ENCODE peak calls at places on chromosomes 4 and X, in four cellular contexts. One of them, this sample, is unnamed.
A peak's percentile ranks its signal among the peaks of the same experiment; 100 is the strongest.

GRCh38 chrX:16267431-16267830 is 100.2 kb downstream of the MAGEB17 start:
- DNase-seq in upper lobe of right lung: no peak
- DNase-seq in heart right ventricle: no peak
- DNase-seq in breast epithelium: no peak
- DNase-seq in this sample: no peak

GRCh38 chrX:57329008-57329407 is 42.5 kb downstream of the FAAH2 start:
- DNase-seq in breast epithelium: no peak
- DNase-seq in heart right ventricle: no peak
- DNase-seq in upper lobe of right lung: no peak
- DNase-seq in this sample: no peak

GRCh38 chr4:52199574-52200338 is 148.7 kb downstream of the SPATA18 start:
- DNase-seq in breast epithelium: no peak
- DNase-seq in upper lobe of right lung: no peak
- DNase-seq in heart right ventricle: no peak
- DNase-seq in this sample: no peak

GRCh38 chr4:66820681-66821080 is 724.6 kb downstream of the CENPC start:
- DNase-seq in upper lobe of right lung: no peak
- DNase-seq in heart right ventricle: no peak
- DNase-seq in breast epithelium: no peak
- DNase-seq in this sample: no peak

GRCh38 chr4:174633399-174633798 is 111.1 kb upstream of the HPGD start:
- DNase-seq in upper lobe of right lung: no peak
- DNase-seq in heart right ventricle: no peak
- DNase-seq in breast epithelium: no peak
- DNase-seq in this sample: no peak

GRCh38 chrX:114841051-114841450 is 176.4 kb downstream of the IL13RA2 start:
- DNase-seq in breast epithelium: no peak
- DNase-seq in upper lobe of right lung: no peak
- DNase-seq in heart right ventricle: no peak
- DNase-seq in this sample: no peak

GRCh38 chrX:129524250-129524850 is 1.1 kb upstream of the SMARCA1 start:
- DNase-seq in breast epithelium: no peak
- DNase-seq in upper lobe of right lung: no peak
- DNase-seq in heart right ventricle: no peak
- DNase-seq in this sample: no peak

GRCh38 chr4:155602351-155603140 is 64.1 kb upstream of the GUCY1A1 start:
- DNase-seq in upper lobe of right lung: no peak
- DNase-seq in breast epithelium: no peak
- DNase-seq in heart right ventricle: no peak
- DNase-seq in this sample: no peak

GRCh38 chrX:68419934-68420333 is 13.4 kb downstream of the OPHN1 start:
- DNase-seq in upper lobe of right lung: no peak
- DNase-seq in breast epithelium: no peak
- DNase-seq in heart right ventricle: no peak
- DNase-seq in this sample: no peak

GRCh38 chrX:71910526-71911022 is at the start of gene NHSL2:
- DNase-seq in upper lobe of right lung: no peak
- DNase-seq in breast epithelium: no peak
- DNase-seq in heart right ventricle: peak; percentile 34
- DNase-seq in this sample: peak; percentile 78

GRCh38 chr4:139515531-139515958 is 40.5 kb downstream of the SETD7 start:
- DNase-seq in heart right ventricle: no peak
- DNase-seq in upper lobe of right lung: no peak
- DNase-seq in breast epithelium: no peak
- DNase-seq in this sample: no peak

GRCh38 chrX:70174754-70175153 is 2.5 kb upstream of the DGAT2L6 start:
- DNase-seq in breast epithelium: no peak
- DNase-seq in upper lobe of right lung: no peak
- DNase-seq in heart right ventricle: no peak
- DNase-seq in this sample: no peak

GRCh38 chrX:70169281-70169680 is 8.0 kb upstream of the DGAT2L6 start:
- DNase-seq in breast epithelium: no peak
- DNase-seq in heart right ventricle: no peak
- DNase-seq in upper lobe of right lung: no peak
- DNase-seq in this sample: no peak

GRCh38 chrX:70172964-70173363 is 4.3 kb upstream of the DGAT2L6 start:
- DNase-seq in upper lobe of right lung: no peak
- DNase-seq in breast epithelium: no peak
- DNase-seq in heart right ventricle: no peak
- DNase-seq in this sample: no peak

GRCh38 chrX:70172226-70172625 is 5.1 kb upstream of the DGAT2L6 start:
- DNase-seq in heart right ventricle: no peak
- DNase-seq in upper lobe of right lung: no peak
- DNase-seq in breast epithelium: no peak
- DNase-seq in this sample: no peak

DNA sequence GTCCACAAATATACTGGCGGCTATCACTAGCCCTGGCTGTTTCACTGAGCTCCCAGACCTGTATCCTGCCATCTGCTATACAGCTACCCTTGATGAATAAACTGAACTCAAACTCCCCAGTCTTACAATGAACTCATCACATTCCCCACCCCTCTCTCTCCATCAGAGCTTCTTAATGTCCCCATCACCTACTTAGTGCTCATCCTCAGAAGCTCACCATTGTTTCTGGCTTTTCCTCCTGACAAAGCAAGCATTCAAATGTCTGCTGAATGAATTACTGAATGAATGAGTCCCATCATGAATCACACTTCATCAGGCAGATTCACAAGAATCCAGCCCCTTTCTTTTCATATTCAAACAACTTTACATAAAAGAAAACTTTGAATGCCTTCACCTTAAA is 5.6 kb upstream of the DGAT2L6 start:
- DNase-seq in breast epithelium: no peak
- DNase-seq in upper lobe of right lung: no peak
- DNase-seq in heart right ventricle: no peak
- DNase-seq in this sample: no peak
- H3K9me3 ChIP-seq in breast epithelium: no peaks in the 10 kb centered on the region
- H3K9me3 ChIP-seq in upper lobe of right lung: no peaks in the 10 kb centered on the region
- H3K9me3 ChIP-seq in heart right ventricle: no peaks in the 10 kb centered on the region
- H3K9me3 ChIP-seq in this sample: no peaks in the 10 kb centered on the region

GRCh38 chr4:6606465-6607235 is 31.7 kb downstream of the MAN2B2 start:
- DNase-seq in breast epithelium: no peak
- DNase-seq in upper lobe of right lung: no peak
- DNase-seq in heart right ventricle: no peak
- DNase-seq in this sample: no peak
- H3K4me1 ChIP-seq in breast epithelium: no peaks in the 10 kb centered on the region
- H3K4me1 ChIP-seq in upper lobe of right lung: no peaks in the 10 kb centered on the region
- H3K4me1 ChIP-seq in heart right ventricle: no peaks in the 10 kb centered on the region
- H3K4me1 ChIP-seq in this sample: no peaks in the 10 kb centered on the region

GRCh38 chr4:137638934-137639333 is 106.6 kb upstream of the PCDH18 start:
- DNase-seq in breast epithelium: no peak
- DNase-seq in heart right ventricle: no peak
- DNase-seq in upper lobe of right lung: no peak
- DNase-seq in this sample: no peak

GRCh38 chr4:137631605-137632004 is 99.3 kb upstream of the PCDH18 start:
- DNase-seq in upper lobe of right lung: no peak
- DNase-seq in heart right ventricle: no peak
- DNase-seq in breast epithelium: no peak
- DNase-seq in this sample: no peak

GRCh38 chr4:137632842-137633241 is 100.5 kb upstream of the PCDH18 start:
- DNase-seq in breast epithelium: no peak
- DNase-seq in upper lobe of right lung: no peak
- DNase-seq in heart right ventricle: no peak
- DNase-seq in this sample: no peak

GRCh38 chr4:137635108-137635507 is 102.8 kb upstream of the PCDH18 start:
- DNase-seq in breast epithelium: no peak
- DNase-seq in upper lobe of right lung: no peak
- DNase-seq in heart right ventricle: no peak
- DNase-seq in this sample: no peak

GRCh38 chr4:137635596-137635995 is 103.3 kb upstream of the PCDH18 start:
- DNase-seq in upper lobe of right lung: no peak
- DNase-seq in heart right ventricle: no peak
- DNase-seq in breast epithelium: no peak
- DNase-seq in this sample: no peak
- H3K27ac ChIP-seq in upper lobe of right lung: no peak overlapping the region
- H3K27ac ChIP-seq in heart right ventricle: no peak overlapping the region
- H3K27ac ChIP-seq in breast epithelium: no peak overlapping the region
- H3K27ac ChIP-seq in this sample: no peak overlapping the region

GRCh38 chrX:153049093-153049492 is 7.2 kb upstream of the PNMA3 start:
- DNase-seq in upper lobe of right lung: no peak
- DNase-seq in breast epithelium: no peak
- DNase-seq in heart right ventricle: no peak
- DNase-seq in this sample: no peak
- H3K9me3 ChIP-seq in upper lobe of right lung: no peaks in the 10 kb centered on the region
- H3K9me3 ChIP-seq in breast epithelium: peaks cover 15% of the 10 kb centered on the region
- H3K9me3 ChIP-seq in heart right ventricle: no peaks in the 10 kb centered on the region
- H3K9me3 ChIP-seq in this sample: no peaks in the 10 kb centered on the region

GRCh38 chrX:119682019-119682989 is 10.7 kb downstream of the SEPTIN6 start:
- DNase-seq in upper lobe of right lung: no peak
- DNase-seq in breast epithelium: no peak
- DNase-seq in heart right ventricle: no peak
- DNase-seq in this sample: no peak
- H3K4me1 ChIP-seq in upper lobe of right lung: peaks cover 14% of the 10 kb centered on the region
- H3K4me1 ChIP-seq in breast epithelium: no peaks in the 10 kb centered on the region
- H3K4me1 ChIP-seq in heart right ventricle: peaks cover 4% of the 10 kb centered on the region
- H3K4me1 ChIP-seq in this sample: no peaks in the 10 kb centered on the region

This sample was measured in aorta.